ENCODE peak calls at places on chromosomes 2 and 18, in eight cellular contexts. One of them, this sample, is unnamed.

GRCh38 chr18:57776767-57777166 is 26.3 kb downstream of the ATP8B1 start:
- DNase-seq in naive B cell: no peak
- DNase-seq in left ventricle myocardium superior: no peak
- DNase-seq in T1000: no peak
- DNase-seq in WTC11: no peak
- DNase-seq in non-pigmented ciliary epithelial cell: no peak
- DNase-seq in T-helper 1 cell: no peak
- DNase-seq in naive thymus-derived CD4-positive, alpha-beta T cell: no peak
- DNase-seq in this sample: no peak

GRCh38 chr2:25606892-25607291 is 66.5 kb downstream of the DTNB start:
- DNase-seq in naive B cell: peak
- DNase-seq in naive thymus-derived CD4-positive, alpha-beta T cell: peak
- DNase-seq in left ventricle myocardium superior: no peak
- DNase-seq in non-pigmented ciliary epithelial cell: no peak
- DNase-seq in WTC11: no peak
- DNase-seq in T1000: no peak
- DNase-seq in T-helper 1 cell: no peak
- DNase-seq in this sample: peak

GRCh38 chr2:221488134-221488807 is 83.8 kb downstream of the EPHA4 start:
- DNase-seq in T-helper 1 cell: no peak
- DNase-seq in naive B cell: no peak
- DNase-seq in WTC11: no peak
- DNase-seq in non-pigmented ciliary epithelial cell: no peak
- DNase-seq in naive thymus-derived CD4-positive, alpha-beta T cell: no peak
- DNase-seq in left ventricle myocardium superior: no peak
- DNase-seq in T1000: no peak
- DNase-seq in this sample: no peak

GRCh38 chr2:217672472-217672871 is 330.3 kb downstream of the TNS1 start:
- DNase-seq in non-pigmented ciliary epithelial cell: no peak
- DNase-seq in T-helper 1 cell: no peak
- DNase-seq in naive B cell: no peak
- DNase-seq in T1000: no peak
- DNase-seq in left ventricle myocardium superior: no peak
- DNase-seq in WTC11: no peak
- DNase-seq in naive thymus-derived CD4-positive, alpha-beta T cell: no peak
- DNase-seq in this sample: no peak

GRCh38 chr2:139550341-139550740 is 770.2 kb upstream of the NXPH2 start:
- DNase-seq in non-pigmented ciliary epithelial cell: no peak
- DNase-seq in WTC11: no peak
- DNase-seq in naive thymus-derived CD4-positive, alpha-beta T cell: no peak
- DNase-seq in naive B cell: no peak
- DNase-seq in T1000: no peak
- DNase-seq in T-helper 1 cell: no peak
- DNase-seq in left ventricle myocardium superior: no peak
- DNase-seq in this sample: no peak

GRCh38 chr2:179444056-179444455 is 179.4 kb upstream of the SESTD1 start:
- DNase-seq in T1000: no peak
- DNase-seq in T-helper 1 cell: no peak
- DNase-seq in left ventricle myocardium superior: no peak
- DNase-seq in naive B cell: no peak
- DNase-seq in naive thymus-derived CD4-positive, alpha-beta T cell: no peak
- DNase-seq in WTC11: no peak
- DNase-seq in non-pigmented ciliary epithelial cell: no peak
- DNase-seq in this sample: no peak

GRCh38 chr18:74342416-74343043 is 26.9 kb downstream of the C18orf63 start:
- DNase-seq in naive B cell: peak
- DNase-seq in WTC11: no peak
- DNase-seq in naive thymus-derived CD4-positive, alpha-beta T cell: peak
- DNase-seq in T-helper 1 cell: no peak
- DNase-seq in T1000: no peak
- DNase-seq in non-pigmented ciliary epithelial cell: peak
- DNase-seq in left ventricle myocardium superior: no peak
- DNase-seq in this sample: peak

GRCh38 chr18:62085766-62086165 is 101.1 kb downstream of the PIGN start:
- DNase-seq in non-pigmented ciliary epithelial cell: no peak
- DNase-seq in T-helper 1 cell: no peak
- DNase-seq in left ventricle myocardium superior: no peak
- DNase-seq in naive B cell: no peak
- DNase-seq in T1000: no peak
- DNase-seq in WTC11: no peak
- DNase-seq in naive thymus-derived CD4-positive, alpha-beta T cell: no peak
- DNase-seq in this sample: no peak

GRCh38 chr18:57466745-57467144 is 31.6 kb downstream of the ONECUT2 start:
- DNase-seq in T1000: no peak
- DNase-seq in naive thymus-derived CD4-positive, alpha-beta T cell: no peak
- DNase-seq in naive B cell: no peak
- DNase-seq in non-pigmented ciliary epithelial cell: no peak
- DNase-seq in WTC11: peak
- DNase-seq in T-helper 1 cell: no peak
- DNase-seq in left ventricle myocardium superior: no peak
- DNase-seq in this sample: no peak

GRCh38 chr2:42401773-42402172 is 40.8 kb upstream of the COX7A2L start:
- DNase-seq in naive B cell: no peak
- DNase-seq in T-helper 1 cell: no peak
- DNase-seq in WTC11: no peak
- DNase-seq in non-pigmented ciliary epithelial cell: no peak
- DNase-seq in naive thymus-derived CD4-positive, alpha-beta T cell: no peak
- DNase-seq in left ventricle myocardium superior: no peak
- DNase-seq in T1000: no peak
- DNase-seq in this sample: no peak

GRCh38 chr18:26460449-26461091 is 87.8 kb downstream of the KCTD1 start:
- DNase-seq in left ventricle myocardium superior: peak
- DNase-seq in naive B cell: no peak
- DNase-seq in T-helper 1 cell: no peak
- DNase-seq in non-pigmented ciliary epithelial cell: no peak
- DNase-seq in T1000: no peak
- DNase-seq in WTC11: no peak
- DNase-seq in naive thymus-derived CD4-positive, alpha-beta T cell: no peak
- DNase-seq in this sample: no peak

GRCh38 chr2:216603884-216604245 is 29.4 kb upstream of the IGFBP2 start:
- DNase-seq in naive thymus-derived CD4-positive, alpha-beta T cell: no peak
- DNase-seq in T-helper 1 cell: no peak
- DNase-seq in non-pigmented ciliary epithelial cell: no peak
- DNase-seq in naive B cell: no peak
- DNase-seq in T1000: no peak
- DNase-seq in WTC11: no peak
- DNase-seq in left ventricle myocardium superior: no peak
- DNase-seq in this sample: no peak

GRCh38 chr2:118047273-118047898 is 33.5 kb upstream of the CCDC93 start:
- DNase-seq in naive B cell: no peak
- DNase-seq in T-helper 1 cell: no peak
- DNase-seq in non-pigmented ciliary epithelial cell: peak
- DNase-seq in WTC11: no peak
- DNase-seq in T1000: no peak
- DNase-seq in naive thymus-derived CD4-positive, alpha-beta T cell: no peak
- DNase-seq in left ventricle myocardium superior: no peak
- DNase-seq in this sample: peak